ENCODE peak calls at places on chromosomes 1 and 21, in eight cellular contexts. L is uterus, H is body of pancreas, K is breast epithelium, Y is heart left ventricle, C is IMR-90, I is transverse colon, O is testis. D is an unnamed sample.
A peak's percentile ranks its signal among the peaks of the same experiment; 100 is the strongest.

GRCh38 chr1:83910461-83910860 is 88.5 kb downstream of the TTLL7 start:
- DNase-seq in K (no peak), Y (no peak), I (no peak), L (no peak), H (no peak), C (peak; percentile 27), O (no peak), D (no peak)

GRCh38 chr1:87706779-87707228 is 378.1 kb downstream of the LMO4 start:
- DNase-seq in I (no peak), K (no peak), C (peak; percentile 48), Y (no peak), O (no peak), L (no peak), H (no peak), D (no peak)

GRCh38 chr1:241624925-241625324 is 15.2 kb downstream of the CHML start:
- DNase-seq in K (no peak), Y (no peak), I (no peak), O (no peak), C (no peak), H (no peak), L (no peak), D (no peak)

GRCh38 chr1:193919827-193920226 is 733.4 kb upstream of the B3GALT2 start:
- DNase-seq in K (no peak), C (peak; percentile 22), O (no peak), Y (no peak), I (no peak), H (no peak), L (no peak), D (no peak)

GRCh38 chr1:165397945-165398344 is 41.4 kb upstream of the LMX1A start:
- DNase-seq in C (peak; percentile 44), I (no peak), O (peak; percentile 53), Y (no peak), H (peak; percentile 17), L (no peak), K (no peak), D (no peak)

GRCh38 chr21:46027855-46028493 is 46.4 kb downstream of the COL6A1 start:
- DNase-seq in H (no peak), L (peak; percentile 81), I (no peak), C (peak; percentile 87), O (peak; percentile 59), K (no peak), Y (no peak), D (peak; percentile 49)

GRCh38 chr1:230977781-230978490 is 725 bp downstream of the TTC13 start:
- DNase-seq in L (peak; percentile 17), I (peak; percentile 42), K (no peak), Y (peak; percentile 67), O (peak; percentile 20), C (peak; percentile 11), H (peak; percentile 55), D (peak; percentile 58)

GRCh38 chr1:1144122-1144842 is 28.4 kb upstream of the C1orf159 start:
- DNase-seq in Y (no peak), L (no peak), I (peak; percentile 86), H (no peak), C (no peak), O (no peak), K (no peak), D (peak; percentile 81)

GRCh38 chr1:22021061-22021460 is 19.6 kb downstream of the CELA3A start:
- DNase-seq in Y (no peak), L (no peak), O (no peak), H (no peak), I (no peak), C (no peak), K (no peak), D (no peak)

GRCh38 chr1:22024485-22025367 is 23.3 kb downstream of the CELA3A start:
- DNase-seq in I (peak; percentile 70), Y (peak; percentile 66), C (peak; percentile 81), L (peak; percentile 65), H (peak; percentile 51), K (peak; percentile 56), O (peak; percentile 67), D (peak; percentile 81)

DNA sequence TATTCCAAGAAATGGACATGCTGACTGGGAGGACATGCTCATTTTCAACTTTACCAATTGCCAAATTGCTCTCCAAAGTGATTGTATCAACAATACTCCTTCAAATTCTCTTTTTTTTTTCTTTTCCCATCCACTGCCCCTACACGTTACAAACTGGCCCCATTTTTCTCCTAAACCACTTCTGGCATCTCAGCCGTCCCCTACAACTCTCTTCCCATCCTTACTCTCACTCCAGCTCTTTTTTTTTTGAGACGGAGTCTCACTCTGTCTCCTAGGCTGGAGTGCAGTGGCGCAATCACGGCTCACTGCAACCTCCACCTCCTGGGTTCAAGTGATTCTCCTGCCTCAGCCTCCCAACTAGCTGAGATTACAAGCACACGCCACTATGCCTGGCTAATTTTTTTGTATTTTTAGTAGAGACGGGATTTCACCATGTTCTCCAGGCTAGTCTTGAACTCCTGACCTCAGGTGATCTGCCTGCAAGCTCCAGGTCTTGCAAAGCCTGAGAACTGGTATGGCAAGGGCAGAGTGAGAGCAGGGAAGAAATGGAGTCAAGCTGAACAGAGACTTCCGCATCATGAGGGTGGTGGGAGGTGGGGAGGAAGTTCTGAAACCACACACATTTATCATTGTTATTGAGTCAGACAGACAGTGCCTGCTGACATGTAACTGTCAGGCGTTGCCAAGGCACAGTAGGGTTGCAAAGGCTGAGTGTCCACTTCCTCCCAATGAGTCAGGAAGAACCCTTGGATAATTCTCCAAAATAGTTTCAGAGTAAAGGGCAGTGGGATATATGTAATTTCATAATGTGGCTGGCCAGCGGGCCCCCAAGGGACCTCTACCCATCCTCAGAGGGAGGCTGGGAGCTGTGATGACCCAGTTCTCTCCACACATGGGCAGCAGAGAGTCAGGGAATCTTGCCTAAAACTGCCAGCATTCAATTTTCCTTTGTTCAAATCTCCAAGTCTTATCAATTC is 17.4 kb downstream of the CELA3A start:
- DNase-seq in O (peak; percentile 18), K (no peak), Y (peak; percentile 41), L (no peak), I (peak; percentile 56), H (no peak), C (peak; percentile 88), D (peak; percentile 63)
- TF ChIP-seq POLR2A in O (no peak), K (no peak), Y (no peak), L (no peak), I (no peak), H (no peak), C (no peak), D (no peak)

DNA sequence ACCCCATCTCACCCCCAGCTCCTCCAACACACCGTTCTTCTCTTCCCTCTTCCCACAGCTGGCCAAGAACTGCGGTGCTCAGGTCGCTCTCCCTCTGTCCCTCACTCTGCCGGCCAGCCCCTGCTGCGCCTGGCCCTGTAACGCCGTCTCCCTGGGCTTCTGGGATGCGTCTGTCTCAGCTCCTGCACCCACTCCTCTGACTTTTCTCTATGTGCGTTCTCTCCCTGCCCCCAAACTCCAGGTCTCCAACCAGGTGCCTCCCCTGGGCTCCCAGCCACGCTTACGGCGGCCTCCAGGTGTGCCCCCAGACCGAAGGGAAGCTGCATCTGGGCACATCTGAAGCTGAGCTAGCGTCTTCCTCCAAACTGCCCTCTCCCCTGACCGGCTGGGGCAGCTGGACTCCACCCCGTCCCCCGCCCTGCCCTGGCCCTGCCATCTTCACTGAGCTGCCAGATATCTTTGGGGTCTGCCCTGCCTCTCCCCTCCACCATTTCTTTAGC is 2.6 kb downstream of the KRTAP10-12 start:
- DNase-seq in O (peak; percentile 7), L (no peak), H (no peak), Y (no peak), C (no peak), I (no peak), K (peak; percentile 12), D (no peak)
- H3K27me3 ChIP-seq in O (no peaks in the 10 kb centered on the region), L (no peaks in the 10 kb centered on the region), H (peaks cover 5% of the 10 kb centered on the region), Y (peaks cover 43% of the 10 kb centered on the region), C (peaks cover 69% of the 10 kb centered on the region), I (peaks cover 88% of the 10 kb centered on the region), K (peaks cover 2% of the 10 kb centered on the region), D (no peaks in the 10 kb centered on the region)

GRCh38 chr1:204974326-204974725 is 68.7 kb upstream of the CNTN2 start:
- DNase-seq in I (no peak), C (no peak), H (no peak), O (no peak), K (no peak), Y (no peak), L (no peak), D (no peak)

GRCh38 chr1:204976666-204977065 is 66.3 kb upstream of the CNTN2 start:
- DNase-seq in C (no peak), K (no peak), I (no peak), L (no peak), O (no peak), Y (no peak), H (no peak), D (no peak)

GRCh38 chr1:204977327-204977726 is 65.7 kb upstream of the CNTN2 start:
- DNase-seq in O (no peak), H (no peak), I (no peak), L (no peak), Y (no peak), K (no peak), C (no peak), D (no peak)

GRCh38 chr1:204975021-204975420 is 68.0 kb upstream of the CNTN2 start:
- DNase-seq in I (no peak), C (no peak), K (no peak), H (no peak), Y (no peak), L (no peak), O (no peak), D (no peak)

DNA sequence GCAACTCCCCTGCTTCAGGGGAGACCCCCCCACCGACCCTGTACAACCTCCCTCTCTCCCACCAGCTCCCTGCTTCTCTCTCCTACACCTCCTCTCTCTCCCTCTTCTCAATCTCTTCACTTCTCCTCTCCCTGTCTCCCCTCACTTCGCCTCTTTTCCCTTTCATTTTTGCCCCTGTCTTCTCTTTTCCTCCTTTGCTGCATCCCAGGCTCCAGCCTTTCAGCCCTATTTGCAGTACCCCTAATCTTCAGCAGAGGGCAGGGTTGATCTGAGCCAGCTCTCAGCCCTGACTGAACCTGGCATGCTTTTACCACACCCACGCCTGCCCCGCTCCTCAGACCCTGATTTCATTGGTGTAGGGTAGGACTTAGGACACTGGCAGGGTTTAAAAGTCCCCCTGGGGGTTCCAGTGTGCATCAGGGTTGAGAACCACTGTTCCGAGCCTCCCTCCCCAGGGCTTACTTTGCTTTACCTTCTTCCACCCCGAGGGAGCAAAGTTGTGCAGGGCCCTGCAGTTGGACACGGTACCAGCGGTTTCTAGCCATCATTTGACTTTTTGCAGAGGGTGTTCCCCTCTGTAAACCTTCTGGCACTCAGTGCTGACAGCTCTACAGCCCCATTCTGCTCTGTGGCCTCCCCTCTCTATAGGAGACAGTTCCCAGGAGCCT is 67.3 kb upstream of the CNTN2 start:
- DNase-seq in Y (no peak), I (peak; percentile 44), K (no peak), H (peak; percentile 65), L (no peak), C (peak; percentile 32), O (peak; percentile 69), D (peak; percentile 66)
- TF ChIP-seq CTCF in Y (peak; percentile 73), I (peak; percentile 81), K (no peak), H (peak; percentile 70), L (peak; percentile 66), C (peak; percentile 72), O (peak; percentile 22), D (peak; percentile 64)

GRCh38 chr1:54406339-54407181 is at the start of gene SSBP3:
- DNase-seq in O (peak; percentile 92), K (peak; percentile 87), L (peak; percentile 89), C (peak; percentile 88), Y (peak; percentile 96), H (peak; percentile 92), I (peak; percentile 95), D (peak; percentile 86)

GRCh38 chr1:54405894-54406293 is 300 bp downstream of the SSBP3 start:
- DNase-seq in K (no peak), C (no peak), O (no peak), Y (peak; percentile 70), H (no peak), I (no peak), L (peak; percentile 34), D (no peak)

GRCh38 chr1:54408701-54409066 is 2.5 kb upstream of the SSBP3 start:
- DNase-seq in I (no peak), L (no peak), K (no peak), Y (no peak), C (no peak), H (no peak), O (no peak), D (no peak)

GRCh38 chr1:54407957-54408700 is 1.9 kb upstream of the SSBP3 start:
- DNase-seq in C (peak; percentile 89), I (no peak), O (peak; percentile 36), H (no peak), L (peak; percentile 73), Y (no peak), K (peak; percentile 59), D (no peak)

DNA sequence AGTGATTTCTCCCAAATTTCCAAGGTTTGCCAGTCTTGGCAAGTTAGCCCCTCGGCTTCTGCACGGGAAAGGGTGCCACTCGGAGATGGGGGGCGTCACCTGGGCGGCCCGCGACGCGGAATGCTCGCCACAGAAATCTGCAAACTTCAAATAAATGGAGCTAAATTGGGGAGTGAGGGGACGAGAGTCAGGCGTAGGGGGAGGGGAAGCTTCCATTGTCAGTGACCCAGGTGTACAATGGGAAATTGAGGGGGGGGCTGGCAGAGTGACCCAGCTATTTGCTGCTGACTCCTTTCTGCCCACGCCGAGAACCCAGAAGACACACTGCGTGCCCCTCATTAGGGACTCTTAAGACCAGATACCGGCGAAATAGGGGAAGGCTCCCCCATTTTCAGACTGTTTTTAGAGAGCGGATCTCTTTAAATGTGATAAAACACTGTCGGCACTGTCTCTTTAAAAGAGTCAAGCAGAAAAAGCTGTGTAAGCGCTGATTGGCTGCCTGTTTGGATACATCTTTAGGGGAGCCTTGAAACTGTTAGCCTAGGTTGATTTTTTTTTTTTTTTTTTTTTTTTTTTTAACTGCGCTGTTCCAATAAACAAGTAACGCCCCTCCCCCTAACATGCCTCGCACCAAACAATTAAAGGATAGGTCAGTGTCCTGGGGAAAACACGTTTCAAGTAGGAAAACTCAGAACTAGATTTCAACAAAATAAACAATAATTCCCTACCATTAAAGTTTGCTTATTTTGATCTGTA is 1.2 kb upstream of the SSBP3 start:
- DNase-seq in O (peak; percentile 93), Y (no peak), L (peak; percentile 90), C (peak; percentile 93), K (peak; percentile 85), I (peak; percentile 81), H (peak; percentile 84), D (peak; percentile 91)
- TF ChIP-seq POLR2A in O (no peak), Y (peak; percentile 36), L (peak; percentile 30), C (peak; percentile 62), K (no peak), I (peak; percentile 46), H (no peak), D (no peak)